ENCODE peak calls at places on chromosomes 16 and 17, in six cellular contexts. O, R, I, E, H and C are unnamed samples.

GRCh38 chr17:59695943-59696681 is 11.1 kb downstream of the PTRH2 start:
- DNase-seq in H (no peak), O (no peak), I (no peak), R (no peak), E (no peak), C (no peak)

GRCh38 chr16:46884513-46885293 is 541 bp downstream of the GPT2 start:
- DNase-seq in I (no peak), H (no peak), E (no peak), O (no peak), R (no peak), C (no peak)

GRCh38 chr16:28873543-28874201 is 4.6 kb upstream of the ATP2A1 start:
- DNase-seq in I (no peak), E (no peak), O (peak), H (no peak), R (peak), C (no peak)

GRCh38 chr17:80464486-80464885 is 11.9 kb downstream of the NPTX1 start:
- DNase-seq in R (no peak), I (no peak), O (no peak), E (no peak), H (no peak), C (no peak)

GRCh38 chr17:61815863-61816523 is 47.3 kb downstream of the BRIP1 start:
- DNase-seq in E (no peak), R (no peak), H (no peak), O (no peak), I (no peak), C (no peak)

GRCh38 chr17:50268040-50268439 is 6.2 kb upstream of the TMEM92 start:
- DNase-seq in O (no peak), E (no peak), I (no peak), H (no peak), R (no peak), C (no peak)

GRCh38 chr17:75231741-75232464 is 26.4 kb downstream of the NUP85 start:
- DNase-seq in R (no peak), I (no peak), O (no peak), H (no peak), E (no peak), C (no peak)

GRCh38 chr16:67441289-67441753 is 10.4 kb downstream of the HSD11B2 start:
- DNase-seq in O (peak), R (no peak), H (no peak), I (no peak), E (no peak), C (no peak)

GRCh38 chr16:71383054-71383773 is 24.7 kb downstream of the CALB2 start:
- DNase-seq in I (no peak), R (no peak), E (peak), O (no peak), H (no peak), C (no peak)

GRCh38 chr16:2042666-2043295 is 4.9 kb downstream of the NTHL1 start:
- DNase-seq in O (no peak), H (no peak), E (no peak), I (no peak), R (no peak), C (no peak)